ENCODE peak calls at places on chromosomes 11 and 22, in ten cellular contexts. Z is CD4-positive, alpha-beta T cell; O is brain microvascular endothelial cell; P is heart left ventricle; L is cardiac muscle cell; K is A549; R is coronary artery; E is stomach; I is body of pancreas; T is pancreas. U is an unnamed sample.

GRCh38 chr11:46370253-46370652 is 11.2 kb upstream of the MDK start:
- DNase-seq in Z (no peak), O (no peak), P (no peak), L (no peak), K (no peak), R (no peak), E (no peak), I (no peak), T (peak), U (no peak)

GRCh38 chr11:32386770-32387377 is 48.5 kb downstream of the WT1 start:
- DNase-seq in Z (no peak), O (peak), P (no peak), L (peak), K (no peak), R (no peak), E (no peak), I (no peak), T (no peak), U (no peak)

GRCh38 chr11:93570759-93571413 is 27.7 kb upstream of the SMCO4 start:
- DNase-seq in Z (no peak), O (peak), P (no peak), L (peak), K (peak), R (no peak), E (no peak), I (peak), T (no peak), U (peak)

GRCh38 chr11:14638561-14638960 is 5.0 kb upstream of the PDE3B start:
- DNase-seq in Z (no peak), O (no peak), P (no peak), L (peak), K (no peak), R (no peak), E (no peak), I (peak), T (no peak), U (no peak)

GRCh38 chr11:813037-813436 is 3.3 kb downstream of the RPLP2 start:
- DNase-seq in Z (no peak), O (no peak), P (no peak), L (no peak), K (no peak), R (no peak), E (no peak), I (no peak), T (no peak), U (no peak)

GRCh38 chr22:49183826-49184216 is 643.9 kb downstream of the BRD1 start:
- DNase-seq in Z (no peak), O (no peak), P (peak), L (no peak), K (no peak), R (no peak), E (no peak), I (no peak), T (no peak), U (no peak)

GRCh38 chr11:29135504-29135903 is 881.3 kb downstream of the KCNA4 start:
- DNase-seq in Z (no peak), O (peak), P (no peak), L (no peak), K (no peak), R (no peak), E (no peak), I (no peak), T (no peak), U (no peak)

GRCh38 chr11:44600261-44600660 is 34.8 kb downstream of the CD82 start:
- DNase-seq in Z (no peak), O (no peak), P (no peak), L (no peak), K (no peak), R (no peak), E (no peak), I (no peak), T (no peak), U (no peak)

GRCh38 chr11:116786966-116787365 is 857 bp downstream of the ZPR1 start:
- DNase-seq in Z (no peak), O (no peak), P (no peak), L (no peak), K (no peak), R (no peak), E (no peak), I (no peak), T (no peak), U (no peak)

GRCh38 chr11:112903310-112903709 is 57.9 kb upstream of the NCAM1 start:
- DNase-seq in Z (no peak), O (no peak), P (no peak), L (no peak), K (no peak), R (no peak), E (no peak), I (no peak), T (no peak), U (no peak)

GRCh38 chr11:126437731-126438130 is 82.2 kb downstream of the ST3GAL4 start:
- DNase-seq in Z (no peak), O (no peak), P (no peak), L (no peak), K (no peak), R (no peak), E (no peak), I (no peak), T (no peak), U (no peak)

GRCh38 chr11:110833033-110833484 is 120.8 kb upstream of the ARHGAP20 start:
- DNase-seq in Z (no peak), O (no peak), P (no peak), L (peak), K (no peak), R (no peak), E (no peak), I (no peak), T (no peak), U (peak)

GRCh38 chr11:57913713-57914704 is 109.7 kb upstream of the OR9Q1 start:
- DNase-seq in Z (no peak), O (no peak), P (no peak), L (no peak), K (no peak), R (no peak), E (no peak), I (no peak), T (no peak), U (no peak)

GRCh38 chr11:82719316-82719715 is 14.3 kb downstream of the FAM181B start:
- DNase-seq in Z (no peak), O (no peak), P (no peak), L (no peak), K (no peak), R (no peak), E (no peak), I (no peak), T (no peak), U (no peak)

GRCh38 chr22:28942333-28942732 is 59.0 kb downstream of the ZNRF3 start:
- DNase-seq in Z (no peak), O (no peak), P (no peak), L (no peak), K (no peak), R (no peak), E (no peak), I (no peak), T (no peak), U (no peak)

GRCh38 chr11:64266339-64266738 is 15.0 kb downstream of the PLCB3 start:
- DNase-seq in Z (no peak), O (peak), P (no peak), L (no peak), K (no peak), R (no peak), E (no peak), I (no peak), T (peak), U (peak)

GRCh38 chr11:13777341-13777985 is 109.0 kb downstream of the FAR1 start:
- DNase-seq in Z (no peak), O (no peak), P (no peak), L (no peak), K (no peak), R (no peak), E (no peak), I (no peak), T (no peak), U (no peak)

GRCh38 chr22:44701187-44701586 is 817 bp upstream of the PRR5 start:
- DNase-seq in Z (no peak), O (no peak), P (no peak), L (no peak), K (no peak), R (no peak), E (no peak), I (no peak), T (no peak), U (no peak)

GRCh38 chr22:44697423-44698179 is 4.4 kb upstream of the PRR5 start:
- DNase-seq in Z (peak), O (peak), P (peak), L (peak), K (peak), R (no peak), E (peak), I (peak), T (peak), U (peak)

GRCh38 chr22:44701824-44702478 is at the start of gene PRR5:
- DNase-seq in Z (peak), O (peak), P (peak), L (peak), K (peak), R (no peak), E (peak), I (peak), T (peak), U (peak)

GRCh38 chr22:44700456-44700855 is 1.5 kb upstream of the PRR5 start:
- DNase-seq in Z (no peak), O (no peak), P (no peak), L (no peak), K (no peak), R (no peak), E (no peak), I (no peak), T (no peak), U (no peak)

DNA sequence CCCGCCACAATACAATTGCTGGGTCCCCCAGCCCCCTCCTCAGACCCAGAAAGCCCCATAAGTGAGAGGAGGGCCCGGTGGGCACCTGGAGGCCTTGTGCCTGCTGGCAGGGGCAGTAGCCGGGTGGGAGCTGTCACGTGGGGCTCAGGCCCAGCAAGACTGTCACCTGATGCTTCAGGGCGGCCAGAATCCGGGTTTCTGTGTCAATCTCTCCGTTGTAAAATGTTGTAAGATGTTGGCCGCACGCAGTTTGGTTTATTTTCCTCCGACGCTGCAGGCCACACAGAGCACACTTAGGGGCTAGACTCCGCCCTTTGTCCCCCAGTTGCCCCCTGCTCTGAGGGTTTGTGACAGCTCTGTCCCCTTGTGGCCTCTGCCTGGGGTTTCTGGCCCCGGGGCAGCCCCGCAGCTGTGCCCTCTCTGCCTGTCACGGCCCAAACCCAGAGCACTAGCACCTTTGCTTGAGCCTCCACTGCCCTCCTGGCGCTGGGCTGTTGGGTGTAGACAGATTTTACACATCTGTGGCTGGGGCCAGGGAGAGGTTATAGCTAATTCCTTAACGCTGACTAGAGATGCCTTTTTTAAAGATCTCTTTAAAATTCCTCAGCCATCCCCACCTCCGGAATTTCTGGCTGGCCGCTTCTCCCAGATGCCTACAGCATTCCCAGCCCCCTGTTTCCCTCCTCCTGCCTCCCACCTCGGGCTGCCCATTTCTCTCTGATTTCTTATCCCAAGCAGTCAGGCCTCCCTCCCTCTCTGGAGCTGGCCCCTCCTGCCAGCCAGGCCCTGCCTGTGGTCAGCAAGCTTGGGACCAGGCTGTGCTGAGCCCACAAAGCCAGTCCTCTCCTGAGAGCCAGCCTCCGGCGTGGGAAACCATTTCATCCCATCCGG is 3.2 kb upstream of the PRR5 start:
- DNase-seq in Z (no peak), O (peak), P (no peak), L (peak), K (no peak), R (no peak), E (no peak), I (no peak), T (peak), U (no peak)
- H3K27ac ChIP-seq in Z (no peak), O (peak), P (peak), L (peak), K (no peak), R (peak), E (peak), I (no peak), T (no peak), U (peak)

GRCh38 chr11:3044915-3045314 is 12.3 kb downstream of the CARS1 start:
- DNase-seq in Z (no peak), O (no peak), P (no peak), L (no peak), K (no peak), R (no peak), E (no peak), I (no peak), T (no peak), U (no peak)

GRCh38 chr11:3046641-3047040 is 10.6 kb downstream of the CARS1 start:
- DNase-seq in Z (no peak), O (no peak), P (no peak), L (no peak), K (no peak), R (no peak), E (no peak), I (no peak), T (no peak), U (no peak)

GRCh38 chr11:3044004-3044403 is 13.2 kb downstream of the CARS1 start:
- DNase-seq in Z (no peak), O (no peak), P (no peak), L (peak), K (no peak), R (no peak), E (no peak), I (no peak), T (no peak), U (no peak)

GRCh38 chr11:3047637-3048036 is 9.6 kb downstream of the CARS1 start:
- DNase-seq in Z (no peak), O (no peak), P (no peak), L (no peak), K (no peak), R (no peak), E (no peak), I (no peak), T (peak), U (no peak)

GRCh38 chr11:3046190-3046589 is 11.0 kb downstream of the CARS1 start:
- DNase-seq in Z (no peak), O (no peak), P (no peak), L (no peak), K (no peak), R (no peak), E (no peak), I (no peak), T (peak), U (no peak)
- TF ChIP-seq CTCF in Z (no peak), O (peak), P (no peak), L (peak), K (no peak), R (no peak), E (no peak), I (no peak), T (no peak), U (no peak)

GRCh38 chr22:46114518-46115387 is 35.6 kb upstream of the PPARA start:
- DNase-seq in Z (no peak), O (no peak), P (no peak), L (no peak), K (no peak), R (no peak), E (no peak), I (peak), T (no peak), U (no peak)
- H3K27ac ChIP-seq in Z (no peak), O (no peak), P (peak), L (no peak), K (peak), R (peak), E (peak), I (peak), T (peak), U (peak)

DNA sequence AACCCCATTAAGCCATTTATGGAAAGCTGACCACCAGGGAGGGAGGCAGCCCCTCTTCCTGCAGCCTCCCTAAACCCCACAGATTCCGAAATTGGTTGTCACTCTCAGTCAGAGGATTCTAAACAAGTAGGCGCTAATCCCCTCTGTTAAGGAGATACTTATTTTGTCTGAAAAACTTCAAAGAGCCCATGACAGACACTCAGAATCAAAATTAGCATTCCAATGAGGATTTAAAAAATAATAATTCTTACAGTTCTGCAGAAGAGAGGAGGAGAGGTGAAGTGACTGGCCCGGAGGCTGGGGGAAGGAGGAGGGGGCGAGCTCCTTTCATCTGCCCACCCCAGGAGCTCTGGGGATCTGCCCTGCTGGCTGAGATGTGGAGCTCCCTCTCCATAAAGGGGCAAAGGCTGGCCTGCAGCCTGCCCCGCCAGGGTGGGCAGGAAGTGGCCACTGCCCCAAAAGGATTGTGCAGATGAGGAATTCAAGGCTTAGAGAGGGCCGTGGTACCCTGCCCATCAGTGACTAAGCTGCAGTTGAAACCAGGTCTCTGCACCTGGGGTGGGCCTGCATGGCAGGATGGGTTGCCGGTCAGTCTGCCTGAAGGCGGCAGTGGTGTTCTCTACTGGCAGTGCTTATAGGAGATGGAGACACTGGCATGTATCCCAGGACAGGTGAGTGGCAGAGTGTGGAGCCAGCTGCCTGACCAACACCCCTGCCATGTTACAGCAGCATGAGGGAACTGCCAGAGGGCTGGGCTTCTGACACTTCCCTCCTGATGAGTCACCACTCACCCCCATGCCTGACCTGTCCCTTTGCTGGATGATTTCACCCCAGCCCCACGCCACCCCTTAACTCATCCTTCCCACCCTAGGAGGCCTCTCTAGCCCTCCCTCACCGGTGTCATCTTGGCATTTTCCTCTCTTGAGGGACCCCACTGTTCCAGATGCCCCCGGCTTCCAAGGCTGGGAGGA is 70.0 kb upstream of the LMO1 start:
- DNase-seq in Z (no peak), O (peak), P (no peak), L (no peak), K (peak), R (no peak), E (no peak), I (no peak), T (peak), U (peak)
- TF ChIP-seq CTCF in Z (no peak), O (no peak), P (no peak), L (no peak), K (no peak), R (no peak), E (no peak), I (no peak), T (no peak), U (no peak)

GRCh38 chr11:118531597-118532084 is 649 bp downstream of the TMEM25 start:
- DNase-seq in Z (no peak), O (no peak), P (no peak), L (no peak), K (no peak), R (peak), E (no peak), I (no peak), T (no peak), U (peak)
- H3K27ac ChIP-seq in Z (no peak), O (no peak), P (peak), L (peak), K (no peak), R (no peak), E (peak), I (no peak), T (no peak), U (peak)

GRCh38 chr11:128572965-128573364 is 14.4 kb downstream of the ETS1 start:
- DNase-seq in Z (no peak), O (no peak), P (no peak), L (no peak), K (no peak), R (no peak), E (no peak), I (no peak), T (no peak), U (no peak)
- TF ChIP-seq CTCF in Z (no peak), O (no peak), P (no peak), L (no peak), K (no peak), R (no peak), E (no peak), I (no peak), T (no peak), U (no peak)

GRCh38 chr11:114156766-114157165 is 97.3 kb downstream of the ZBTB16 start:
- DNase-seq in Z (no peak), O (no peak), P (no peak), L (no peak), K (no peak), R (no peak), E (no peak), I (no peak), T (no peak), U (no peak)
- H3K27ac ChIP-seq in Z (no peak), O (no peak), P (peak), L (no peak), K (no peak), R (peak), E (peak), I (no peak), T (no peak), U (peak)